ENCODE peak calls at places on chromosomes 3 and 15, in six cellular contexts. D, H, Z, T, N and W are unnamed samples. For H3K9me3, the result is how much of the 10 kb centered on the place peaks cover.

GRCh38 chr3:67654099-67654831 is at the start of gene SUCLG2:
- DNase-seq in D (peak), H (peak), Z (peak), T (peak), N (peak), W (peak)

GRCh38 chr15:48572823-48573222 is 72.7 kb downstream of the FBN1 start:
- DNase-seq in D (no peak), H (no peak), Z (no peak), T (no peak), N (no peak), W (no peak)

GRCh38 chr3:98726084-98726483 is 37.1 kb upstream of the ST3GAL6 start:
- DNase-seq in D (peak), H (no peak), Z (no peak), T (no peak), N (no peak), W (no peak)

GRCh38 chr3:27508421-27508820 is 24.2 kb upstream of the SLC4A7 start:
- DNase-seq in D (no peak), H (no peak), Z (no peak), T (no peak), N (no peak), W (no peak)

GRCh38 chr3:97896547-97896946 is 74.7 kb downstream of the CRYBG3 start:
- DNase-seq in D (no peak), H (no peak), Z (no peak), T (no peak), N (no peak), W (no peak)

GRCh38 chr3:3127432-3128010 is 781 bp downstream of the TRNT1 start:
- DNase-seq in D (peak), H (no peak), Z (no peak), T (no peak), N (peak), W (no peak)

GRCh38 chr3:61030469-61031035 is 220.7 kb downstream of the FHIT start:
- DNase-seq in D (peak), H (no peak), Z (no peak), T (no peak), N (no peak), W (no peak)

GRCh38 chr15:70111203-70112017 is 13.7 kb upstream of the TLE3 start:
- DNase-seq in D (peak), H (peak), Z (peak), T (peak), N (no peak), W (no peak)

GRCh38 chr3:182704926-182705325 is 88.4 kb upstream of the ATP11B start:
- DNase-seq in D (no peak), H (no peak), Z (no peak), T (no peak), N (no peak), W (no peak)

GRCh38 chr3:141926929-141927328 is 50.5 kb downstream of the ATP1B3 start:
- DNase-seq in D (no peak), H (peak), Z (no peak), T (peak), N (no peak), W (no peak)

GRCh38 chr3:127670761-127671522 is 1.8 kb upstream of the ABTB1 start:
- DNase-seq in D (no peak), H (peak), Z (peak), T (no peak), N (no peak), W (no peak)

GRCh38 chr3:184332370-184333090 is 4.9 kb upstream of the FAM131A start:
- DNase-seq in D (peak), H (no peak), Z (no peak), T (no peak), N (no peak), W (no peak)

GRCh38 chr3:63232764-63233396 is 45.2 kb upstream of the SYNPR start:
- DNase-seq in D (peak), H (no peak), Z (no peak), T (no peak), N (no peak), W (no peak)

GRCh38 chr3:184379375-184380209 is at the start of gene CHRD:
- DNase-seq in D (no peak), H (peak), Z (no peak), T (peak), N (no peak), W (no peak)

GRCh38 chr3:126151562-126152302 is 28.7 kb downstream of the ALDH1L1 start:
- DNase-seq in D (no peak), H (no peak), Z (no peak), T (peak), N (no peak), W (no peak)

GRCh38 chr15:73753250-73754130 is at the start of gene INSYN1:
- DNase-seq in D (peak), H (peak), Z (peak), T (no peak), N (no peak), W (no peak)

GRCh38 chr3:148074916-148075315 is 622.8 kb upstream of the AGTR1 start:
- DNase-seq in D (no peak), H (no peak), Z (no peak), T (no peak), N (no peak), W (no peak)

GRCh38 chr3:156010829-156011228 is 109.5 kb upstream of the KCNAB1 start:
- DNase-seq in D (no peak), H (no peak), Z (no peak), T (no peak), N (no peak), W (no peak)

GRCh38 chr3:161475905-161476304 is 20.7 kb upstream of the OTOL1 start:
- DNase-seq in D (peak), H (no peak), Z (no peak), T (no peak), N (no peak), W (no peak)

GRCh38 chr3:195043612-195044144 is 227.3 kb downstream of the XXYLT1 start:
- DNase-seq in D (no peak), H (no peak), Z (no peak), T (no peak), N (no peak), W (no peak)

GRCh38 chr3:24810881-24811280 is 316.2 kb upstream of the THRB start:
- DNase-seq in D (no peak), H (no peak), Z (peak), T (no peak), N (no peak), W (no peak)

GRCh38 chr3:127613406-127613805 is 15.2 kb downstream of the MCM2 start:
- DNase-seq in D (no peak), H (no peak), Z (peak), T (no peak), N (no peak), W (no peak)

GRCh38 chr3:10419637-10420232 is 85.7 kb downstream of the ATP2B2 start:
- DNase-seq in D (peak), H (no peak), Z (no peak), T (no peak), N (peak), W (no peak)

GRCh38 chr3:129473766-129474152 is 33.7 kb downstream of the IFT122 start:
- DNase-seq in D (no peak), H (no peak), Z (no peak), T (no peak), N (no peak), W (no peak)

GRCh38 chr3:179452166-179452544 is 885 bp upstream of the GNB4 start:
- DNase-seq in D (peak), H (no peak), Z (no peak), T (no peak), N (no peak), W (no peak)

GRCh38 chr3:6657591-6657990 is 203.3 kb upstream of the GRM7 start:
- DNase-seq in D (no peak), H (no peak), Z (no peak), T (no peak), N (no peak), W (no peak)

GRCh38 chr3:6655275-6655674 is 205.6 kb upstream of the GRM7 start:
- DNase-seq in D (no peak), H (no peak), Z (no peak), T (no peak), N (no peak), W (no peak)

DNA sequence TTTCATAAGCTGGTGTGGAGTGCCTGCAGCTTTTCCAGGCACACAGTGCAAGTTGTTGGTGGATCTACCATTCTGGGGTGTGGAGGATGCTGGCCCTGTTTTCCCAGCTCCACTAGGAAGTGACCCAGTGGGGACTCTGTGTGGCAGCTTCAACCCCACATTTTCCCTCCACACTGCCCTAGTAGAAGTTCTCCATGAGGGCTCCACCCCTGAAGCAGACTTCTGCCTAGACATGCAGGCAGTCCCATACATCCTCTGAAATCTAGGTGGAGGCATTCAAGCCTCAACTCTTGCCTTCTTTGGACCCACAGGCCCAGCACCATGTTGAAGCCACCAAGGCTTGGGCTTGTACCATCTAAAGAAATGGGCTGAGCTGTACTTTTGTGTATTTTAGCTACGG is 206.2 kb upstream of the GRM7 start:
- DNase-seq in D (no peak), H (no peak), Z (no peak), T (no peak), N (no peak), W (no peak)
- H3K9me3 ChIP-seq in D (under half), H (under half), Z (under half), T (under half), N (under half), W (under half)

GRCh38 chr3:51257865-51258264 is 127.2 kb upstream of the MANF start:
- DNase-seq in D (no peak), H (no peak), Z (no peak), T (no peak), N (no peak), W (no peak)
- H3K9me3 ChIP-seq in D (under half), H (under half), Z (under half), T (under half), N (under half), W (under half)

GRCh38 chr3:4139462-4140140 is 163.6 kb upstream of the SETMAR start:
- DNase-seq in D (no peak), H (no peak), Z (no peak), T (no peak), N (no peak), W (no peak)
- H3K9me3 ChIP-seq in D (under half), H (under half), Z (under half), T (under half), N (under half), W (under half)

GRCh38 chr15:25068696-25069095 is 113.9 kb downstream of the SNRPN start:
- DNase-seq in D (no peak), H (no peak), Z (no peak), T (no peak), N (no peak), W (no peak)

GRCh38 chr15:25066708-25067107 is 111.9 kb downstream of the SNRPN start:
- DNase-seq in D (no peak), H (no peak), Z (no peak), T (no peak), N (no peak), W (no peak)

GRCh38 chr15:25065876-25066275 is 111.1 kb downstream of the SNRPN start:
- DNase-seq in D (no peak), H (no peak), Z (no peak), T (no peak), N (no peak), W (no peak)

GRCh38 chr15:25065286-25065685 is 110.5 kb downstream of the SNRPN start:
- DNase-seq in D (no peak), H (no peak), Z (no peak), T (no peak), N (no peak), W (no peak)

GRCh38 chr15:25067725-25068309 is 113.0 kb downstream of the SNRPN start:
- DNase-seq in D (no peak), H (no peak), Z (no peak), T (no peak), N (no peak), W (no peak)
- H3K9me3 ChIP-seq in D (half or more), H (half or more), Z (half or more), T (half or more), N (half or more), W (half or more)

GRCh38 chr15:87155771-87156170 is 1076.1 kb downstream of the AGBL1 start:
- DNase-seq in D (peak), H (no peak), Z (no peak), T (no peak), N (no peak), W (no peak)
- H3K9me3 ChIP-seq in D (under half), H (under half), Z (under half), T (under half), N (under half), W (under half)

GRCh38 chr3:76500746-76501275 is 539.1 kb upstream of the ROBO2 start:
- DNase-seq in D (peak), H (no peak), Z (no peak), T (no peak), N (no peak), W (no peak)

GRCh38 chr3:76501315-76501714 is 538.6 kb upstream of the ROBO2 start:
- DNase-seq in D (no peak), H (no peak), Z (no peak), T (no peak), N (no peak), W (no peak)

GRCh38 chr3:76502076-76502475 is 537.8 kb upstream of the ROBO2 start:
- DNase-seq in D (no peak), H (no peak), Z (no peak), T (no peak), N (no peak), W (no peak)

GRCh38 chr3:76509179-76509830 is 530.6 kb upstream of the ROBO2 start:
- DNase-seq in D (no peak), H (no peak), Z (no peak), T (no peak), N (no peak), W (no peak)

GRCh38 chr3:76505202-76505875 is 534.6 kb upstream of the ROBO2 start:
- DNase-seq in D (peak), H (no peak), Z (no peak), T (no peak), N (no peak), W (no peak)
- H3K9me3 ChIP-seq in D (under half), H (under half), Z (under half), T (under half), N (under half), W (under half)